ENCODE peak calls at places on chromosomes 16 and 17, in five cellular contexts. N is activated CD4-positive, alpha-beta T cell treated with anti-CD3 and anti-CD28 coated beads for 36 hours; L is small intestine; V is EH; D is mucosa of descending colon. G is an unnamed sample.

GRCh38 chr17:3921853-3922319 is 5.6 kb upstream of the P2RX1 start:
- DNase-seq in N (no peak), L (no peak), V (no peak), D (no peak), G (no peak)

GRCh38 chr16:50448981-50449380 is 80.2 kb upstream of the BRD7 start:
- DNase-seq in N (no peak), L (no peak), V (no peak), D (no peak), G (no peak)

GRCh38 chr16:66248096-66248495 is 118.4 kb upstream of the CDH5 start:
- DNase-seq in N (no peak), L (no peak), V (peak; percentile 71), D (peak; percentile 20), G (no peak)

GRCh38 chr16:27995378-27995777 is 68.1 kb downstream of the GSG1L start:
- DNase-seq in N (no peak), L (no peak), V (no peak), D (no peak), G (no peak)

GRCh38 chr17:32998111-32998892 is 6.7 kb downstream of the SPACA3 start:
- DNase-seq in N (peak; percentile 86), L (peak; percentile 72), V (peak; percentile 75), D (peak; percentile 97), G (peak; percentile 92)

GRCh38 chr17:2916362-2916928 is 120.2 kb downstream of the RAP1GAP2 start:
- DNase-seq in N (no peak), L (no peak), V (no peak), D (no peak), G (no peak)

GRCh38 chr16:74726056-74726455 is 25.4 kb upstream of the MLKL start:
- DNase-seq in N (no peak), L (peak; percentile 98), V (no peak), D (peak; percentile 75), G (no peak)

GRCh38 chr17:7982666-7983065 is 19.7 kb upstream of the GUCY2D start:
- DNase-seq in N (no peak), L (no peak), V (peak; percentile 61), D (no peak), G (no peak)

GRCh38 chr17:27577884-27578717 is 52.9 kb upstream of the LGALS9 start:
- DNase-seq in N (no peak), L (no peak), V (peak; percentile 38), D (no peak), G (no peak)

GRCh38 chr17:80832888-80833583 is 158.6 kb upstream of the CHMP6 start:
- DNase-seq in N (peak; percentile 92), L (peak; percentile 93), V (peak; percentile 99), D (peak; percentile 81), G (peak; percentile 82)

GRCh38 chr16:85331685-85332084 is 219.4 kb upstream of the CIBAR2 start:
- DNase-seq in N (no peak), L (peak; percentile 84), V (no peak), D (peak; percentile 74), G (no peak)

GRCh38 chr16:70735141-70735979 is 49.5 kb upstream of the MTSS2 start:
- DNase-seq in N (no peak), L (no peak), V (peak; percentile 98), D (no peak), G (peak; percentile 33)

GRCh38 chr16:83095926-83096692 is 469.3 kb downstream of the CDH13 start:
- DNase-seq in N (no peak), L (peak; percentile 95), V (peak; percentile 77), D (no peak), G (no peak)

GRCh38 chr16:53090591-53091507 is 36.1 kb downstream of the CHD9 start:
- DNase-seq in N (no peak), L (no peak), V (peak; percentile 100), D (peak; percentile 77), G (no peak)

GRCh38 chr17:4744999-4745969 is 5.6 kb upstream of the CXCL16 start:
- DNase-seq in N (no peak), L (no peak), V (no peak), D (no peak), G (peak; percentile 77)

GRCh38 chr17:34892864-34893263 is 68.4 kb downstream of the CCT6B start:
- DNase-seq in N (peak; percentile 53), L (peak; percentile 1), V (peak; percentile 5), D (no peak), G (peak; percentile 71)

GRCh38 chr17:74892974-74893911 is at the start of gene FADS6:
- DNase-seq in N (peak; percentile 18), L (peak; percentile 81), V (no peak), D (peak; percentile 33), G (peak; percentile 41)

GRCh38 chr16:2426941-2427361 is 2.3 kb upstream of the CCNF start:
- DNase-seq in N (no peak), L (no peak), V (no peak), D (no peak), G (no peak)

GRCh38 chr16:90032664-90033346 is 13.5 kb upstream of the DBNDD1 start:
- DNase-seq in N (no peak), L (no peak), V (peak; percentile 62), D (no peak), G (no peak)

GRCh38 chr17:81529437-81529803 is 1.2 kb downstream of the FSCN2 start:
- DNase-seq in N (no peak), L (no peak), V (no peak), D (no peak), G (no peak)

GRCh38 chr17:56675876-56676660 is 82.6 kb downstream of the NOG start:
- DNase-seq in N (no peak), L (no peak), V (no peak), D (no peak), G (no peak)

GRCh38 chr17:21019976-21020575 is 22.7 kb downstream of the USP22 start:
- DNase-seq in N (peak; percentile 63), L (peak; percentile 28), V (peak; percentile 25), D (peak; percentile 52), G (no peak)